ENCODE peak calls at places on chromosomes 7 and 10, in nine cellular contexts. Z is gastrocnemius medialis; Y is GM04503; J is ureter; N is NCI-H460; L is stimulated activated CD8-positive, alpha-beta memory T cell treated with anti-CD3 and anti-CD28 coated beads, Interleukin-15, amount 100 ng/mL, for 4 hours; T is AG10803; E is SK-MEL-5; F is CD8-positive, alpha-beta T cell. S is an unnamed sample.
A peak's percentile ranks its signal among the peaks of the same experiment; 100 is the strongest.

GRCh38 chr7:66206909-66207240 is 1.7 kb downstream of the TPST1 start:
- DNase-seq in Z (no peak), Y (no peak), J (no peak), N (no peak), L (no peak), T (no peak), E (no peak), F (no peak), S (no peak)

GRCh38 chr10:76072384-76072783 is 641.0 kb downstream of the LRMDA start:
- DNase-seq in Z (no peak), Y (no peak), J (no peak), N (no peak), L (no peak), T (no peak), E (no peak), F (no peak), S (no peak)

GRCh38 chr7:119935418-119936025 is 337.5 kb upstream of the KCND2 start:
- DNase-seq in Z (no peak), Y (no peak), J (no peak), N (peak; percentile 33), L (no peak), T (peak; percentile 21), E (peak; percentile 70), F (no peak), S (peak; percentile 35)

GRCh38 chr10:131043039-131043691 is 268.4 kb downstream of the TCERG1L start:
- DNase-seq in Z (no peak), Y (no peak), J (no peak), N (no peak), L (no peak), T (no peak), E (no peak), F (no peak), S (no peak)

GRCh38 chr7:99105756-99106155 is 38.2 kb downstream of the SMURF1 start:
- DNase-seq in Z (no peak), Y (no peak), J (no peak), N (no peak), L (no peak), T (peak; percentile 41), E (no peak), F (no peak), S (no peak)

GRCh38 chr7:48424731-48425130 is 253.5 kb downstream of the ABCA13 start:
- DNase-seq in Z (no peak), Y (no peak), J (no peak), N (peak; percentile 14), L (no peak), T (peak; percentile 11), E (peak; percentile 78), F (no peak), S (no peak)

GRCh38 chr7:151437866-151438516 is 1.9 kb downstream of the CRYGN start:
- DNase-seq in Z (no peak), Y (no peak), J (no peak), N (no peak), L (no peak), T (no peak), E (no peak), F (no peak), S (no peak)

GRCh38 chr10:46559231-46559671 is 2.8 kb upstream of the GPRIN2 start:
- DNase-seq in Z (no peak), Y (no peak), J (peak; percentile 43), N (no peak), L (no peak), T (no peak), E (no peak), F (no peak), S (no peak)

GRCh38 chr10:131848296-131848695 is 52.5 kb upstream of the PPP2R2D start:
- DNase-seq in Z (no peak), Y (no peak), J (peak; percentile 34), N (no peak), L (no peak), T (no peak), E (no peak), F (no peak), S (no peak)

GRCh38 chr10:51422311-51423120 is 276.9 kb downstream of the CSTF2T start:
- DNase-seq in Z (peak; percentile 45), Y (peak; percentile 20), J (peak; percentile 63), N (peak; percentile 38), L (no peak), T (peak; percentile 73), E (peak; percentile 59), F (no peak), S (peak; percentile 59)

GRCh38 chr10:34292675-34293074 is 522.4 kb downstream of the PARD3 start:
- DNase-seq in Z (no peak), Y (no peak), J (no peak), N (no peak), L (no peak), T (no peak), E (no peak), F (no peak), S (no peak)

GRCh38 chr10:126969310-126969709 is 64.1 kb downstream of the DOCK1 start:
- DNase-seq in Z (no peak), Y (no peak), J (no peak), N (no peak), L (no peak), T (no peak), E (peak; percentile 44), F (peak; percentile 34), S (no peak)

GRCh38 chr7:148318092-148318756 is 272.3 kb upstream of the C7orf33 start:
- DNase-seq in Z (no peak), Y (no peak), J (no peak), N (no peak), L (no peak), T (no peak), E (no peak), F (no peak), S (no peak)

GRCh38 chr10:126012485-126012884 is 116.1 kb downstream of the FANK1 start:
- DNase-seq in Z (no peak), Y (no peak), J (no peak), N (no peak), L (no peak), T (peak; percentile 9), E (no peak), F (no peak), S (peak; percentile 6)

GRCh38 chr10:77036993-77037734 is 600.4 kb downstream of the KCNMA1 start:
- DNase-seq in Z (no peak), Y (no peak), J (no peak), N (peak; percentile 7), L (no peak), T (no peak), E (peak; percentile 62), F (no peak), S (peak; percentile 30)

GRCh38 chr10:115975506-115975905 is 297.5 kb downstream of the GFRA1 start:
- DNase-seq in Z (no peak), Y (no peak), J (no peak), N (no peak), L (no peak), T (no peak), E (no peak), F (no peak), S (no peak)

GRCh38 chr7:141709318-141709717 is 1.2 kb downstream of the WEE2 start:
- DNase-seq in Z (no peak), Y (no peak), J (no peak), N (no peak), L (no peak), T (no peak), E (no peak), F (no peak), S (no peak)

GRCh38 chr7:27873981-27874957 is 134.3 kb downstream of the TAX1BP1 start:
- DNase-seq in Z (peak; percentile 21), Y (peak; percentile 23), J (no peak), N (no peak), L (no peak), T (peak; percentile 72), E (peak; percentile 33), F (no peak), S (peak; percentile 87)

GRCh38 chr10:110566472-110567200 is 859 bp upstream of the SMC3 start:
- DNase-seq in Z (no peak), Y (no peak), J (no peak), N (no peak), L (no peak), T (peak; percentile 12), E (no peak), F (no peak), S (no peak)

GRCh38 chr10:21517983-21518628 is 7.4 kb downstream of the SKIDA1 start:
- DNase-seq in Z (no peak), Y (no peak), J (no peak), N (peak; percentile 66), L (no peak), T (no peak), E (no peak), F (no peak), S (peak; percentile 65)

GRCh38 chr7:23093546-23093945 is 12.0 kb upstream of the KLHL7 start:
- DNase-seq in Z (no peak), Y (peak; percentile 49), J (no peak), N (no peak), L (no peak), T (peak; percentile 77), E (no peak), F (no peak), S (no peak)